ENCODE peak calls at places on chromosomes 5 and 9, in eight cellular contexts. One of them, this sample, is unnamed.

GRCh38 chr9:98502976-98503325 is 205.8 kb downstream of the GABBR2 start:
- DNase-seq in transverse colon: no peak
- DNase-seq in PC-3: no peak
- DNase-seq in B cell: no peak
- DNase-seq in ACHN: no peak
- DNase-seq in smooth muscle cell of the brain vasculature: no peak
- DNase-seq in left cardiac atrium: no peak
- DNase-seq in HFF-Myc: no peak
- DNase-seq in this sample: no peak

GRCh38 chr9:22088372-22089063 is 79.4 kb upstream of the CDKN2B start:
- DNase-seq in transverse colon: peak; percentile 63
- DNase-seq in HFF-Myc: no peak
- DNase-seq in PC-3: peak; percentile 58
- DNase-seq in ACHN: no peak
- DNase-seq in B cell: no peak
- DNase-seq in left cardiac atrium: no peak
- DNase-seq in smooth muscle cell of the brain vasculature: no peak
- DNase-seq in this sample: no peak

GRCh38 chr9:26684029-26684428 is 208.6 kb downstream of the CAAP1 start:
- DNase-seq in B cell: no peak
- DNase-seq in ACHN: no peak
- DNase-seq in left cardiac atrium: no peak
- DNase-seq in smooth muscle cell of the brain vasculature: no peak
- DNase-seq in PC-3: no peak
- DNase-seq in transverse colon: no peak
- DNase-seq in HFF-Myc: no peak
- DNase-seq in this sample: no peak

GRCh38 chr5:74530316-74530917 is 110.1 kb downstream of the ENC1 start:
- DNase-seq in HFF-Myc: no peak
- DNase-seq in B cell: no peak
- DNase-seq in transverse colon: no peak
- DNase-seq in smooth muscle cell of the brain vasculature: no peak
- DNase-seq in ACHN: no peak
- DNase-seq in PC-3: peak; percentile 49
- DNase-seq in left cardiac atrium: no peak
- DNase-seq in this sample: no peak

GRCh38 chr9:18542837-18543405 is 69.0 kb downstream of the ADAMTSL1 start:
- DNase-seq in HFF-Myc: no peak
- DNase-seq in smooth muscle cell of the brain vasculature: no peak
- DNase-seq in B cell: no peak
- DNase-seq in PC-3: peak; percentile 12
- DNase-seq in left cardiac atrium: no peak
- DNase-seq in ACHN: no peak
- DNase-seq in transverse colon: no peak
- DNase-seq in this sample: no peak

GRCh38 chr5:116415989-116416388 is 158.6 kb downstream of the SEMA6A start:
- DNase-seq in transverse colon: no peak
- DNase-seq in left cardiac atrium: no peak
- DNase-seq in HFF-Myc: no peak
- DNase-seq in ACHN: no peak
- DNase-seq in PC-3: no peak
- DNase-seq in B cell: no peak
- DNase-seq in smooth muscle cell of the brain vasculature: no peak
- DNase-seq in this sample: no peak

GRCh38 chr5:129118405-129118804 is 23.9 kb downstream of the ISOC1 start:
- DNase-seq in ACHN: no peak
- DNase-seq in smooth muscle cell of the brain vasculature: no peak
- DNase-seq in left cardiac atrium: no peak
- DNase-seq in B cell: no peak
- DNase-seq in HFF-Myc: no peak
- DNase-seq in transverse colon: no peak
- DNase-seq in PC-3: no peak
- DNase-seq in this sample: no peak

GRCh38 chr9:34072410-34072809 is 23.7 kb upstream of the UBAP2 start:
- DNase-seq in B cell: no peak
- DNase-seq in ACHN: no peak
- DNase-seq in smooth muscle cell of the brain vasculature: no peak
- DNase-seq in PC-3: peak; percentile 74
- DNase-seq in HFF-Myc: no peak
- DNase-seq in transverse colon: peak; percentile 9
- DNase-seq in left cardiac atrium: no peak
- DNase-seq in this sample: no peak